ENCODE peak calls at places on chromosomes 7 and 10, in five cellular contexts. X is IMR-90, M is fibroblast of mammary gland, F is AG10803, G is HTR-8/SVneo. P is an unnamed sample.
A peak's percentile ranks its signal among the peaks of the same experiment; 100 is the strongest.

GRCh38 chr10:42776681-42777080 is 5.9 kb upstream of the BMS1 start:
- DNase-seq in X (no peak), M (no peak), F (no peak), G (no peak), P (no peak)

GRCh38 chr7:106731637-106732036 is 70.7 kb upstream of the CCDC71L start:
- DNase-seq in X (no peak), M (no peak), F (peak; percentile 65), G (no peak), P (peak; percentile 47)

GRCh38 chr7:80775481-80775880 is 137.0 kb downstream of the CD36 start:
- DNase-seq in X (no peak), M (no peak), F (no peak), G (no peak), P (no peak)

GRCh38 chr10:29689001-29689400 is 54.2 kb upstream of the SVIL start:
- DNase-seq in X (peak; percentile 84), M (peak; percentile 72), F (peak; percentile 25), G (peak; percentile 47), P (peak; percentile 56)

GRCh38 chr10:14833106-14833505 is 4.7 kb downstream of the CDNF start:
- DNase-seq in X (no peak), M (no peak), F (no peak), G (no peak), P (no peak)

GRCh38 chr10:1368772-1369171 is 312.6 kb downstream of the WDR37 start:
- DNase-seq in X (no peak), M (no peak), F (no peak), G (peak; percentile 43), P (no peak)

GRCh38 chr7:138116156-138116555 is 39.9 kb downstream of the AKR1D1 start:
- DNase-seq in X (peak; percentile 32), M (no peak), F (peak; percentile 7), G (peak; percentile 39), P (no peak)

GRCh38 chr7:151695856-151696555 is 176.3 kb upstream of the RHEB start:
- DNase-seq in X (no peak), M (no peak), F (no peak), G (no peak), P (no peak)

GRCh38 chr10:61975107-61975932 is 73.8 kb downstream of the ARID5B start:
- DNase-seq in X (peak; percentile 88), M (peak; percentile 92), F (peak; percentile 85), G (peak; percentile 22), P (peak; percentile 72)

GRCh38 chr10:44207160-44207559 is 177.7 kb downstream of the CXCL12 start:
- DNase-seq in X (no peak), M (no peak), F (no peak), G (no peak), P (no peak)

GRCh38 chr7:127619681-127620405 is 1.9 kb upstream of the PAX4 start:
- DNase-seq in X (no peak), M (no peak), F (no peak), G (no peak), P (no peak)

GRCh38 chr10:50594012-50594411 is 29.7 kb downstream of the SGMS1 start:
- DNase-seq in X (peak; percentile 86), M (peak; percentile 91), F (peak; percentile 87), G (no peak), P (peak; percentile 93)

GRCh38 chr7:138951953-138952352 is 29.2 kb downstream of the KIAA1549 start:
- DNase-seq in X (no peak), M (no peak), F (no peak), G (no peak), P (no peak)

GRCh38 chr7:33921216-33921938 is 16.0 kb downstream of the BMPER start:
- DNase-seq in X (peak; percentile 79), M (peak; percentile 61), F (peak; percentile 84), G (no peak), P (peak; percentile 82)

GRCh38 chr7:94602181-94602580 is 53.8 kb downstream of the SGCE start:
- DNase-seq in X (no peak), M (peak; percentile 10), F (no peak), G (no peak), P (no peak)

GRCh38 chr7:50957427-50957826 is 174.7 kb upstream of the GRB10 start:
- DNase-seq in X (no peak), M (no peak), F (no peak), G (no peak), P (no peak)

GRCh38 chr10:22491931-22492615 is 146.8 kb downstream of the SPAG6 start:
- DNase-seq in X (no peak), M (no peak), F (no peak), G (no peak), P (no peak)

GRCh38 chr10:119412831-119413737 is 129.4 kb downstream of the RGS10 start:
- DNase-seq in X (peak; percentile 72), M (peak; percentile 73), F (peak; percentile 65), G (no peak), P (peak; percentile 63)

GRCh38 chr10:109895095-109895818 is 28.1 kb downstream of the XPNPEP1 start:
- DNase-seq in X (peak; percentile 60), M (peak; percentile 45), F (peak; percentile 60), G (no peak), P (peak; percentile 75)

GRCh38 chr10:111565542-111565941 is 488.7 kb downstream of the ADRA2A start:
- DNase-seq in X (no peak), M (no peak), F (no peak), G (no peak), P (no peak)

GRCh38 chr10:132520147-132520811 is 17.3 kb upstream of the INPP5A start:
- DNase-seq in X (peak; percentile 57), M (peak; percentile 67), F (peak; percentile 82), G (no peak), P (peak; percentile 75)

GRCh38 chr7:35722054-35722849 is 27.3 kb upstream of the HERPUD2 start:
- DNase-seq in X (no peak), M (no peak), F (no peak), G (no peak), P (no peak)

GRCh38 chr10:67666416-67667043 is 29.5 kb downstream of the CTNNA3 start:
- DNase-seq in X (peak; percentile 30), M (peak; percentile 32), F (peak; percentile 16), G (peak; percentile 32), P (no peak)

GRCh38 chr7:115910541-115911164 is 119.9 kb downstream of the TFEC start:
- DNase-seq in X (peak; percentile 38), M (peak; percentile 38), F (peak; percentile 23), G (no peak), P (peak; percentile 10)

GRCh38 chr7:23426876-23427275 is 43.4 kb downstream of the IGF2BP3 start:
- DNase-seq in X (peak; percentile 63), M (no peak), F (no peak), G (no peak), P (peak; percentile 19)

GRCh38 chr7:70706698-70707097 is 425.2 kb upstream of the GALNT17 start:
- DNase-seq in X (no peak), M (no peak), F (no peak), G (no peak), P (no peak)

GRCh38 chr10:52578871-52579405 is 193.6 kb downstream of the MBL2 start:
- DNase-seq in X (peak; percentile 77), M (no peak), F (no peak), G (peak; percentile 23), P (peak; percentile 22)

GRCh38 chr10:91712315-91712714 is 79.4 kb upstream of the PPP1R3C start:
- DNase-seq in X (no peak), M (no peak), F (no peak), G (no peak), P (peak; percentile 12)

GRCh38 chr7:44776211-44776610 is 20.3 kb upstream of the PPIA start:
- DNase-seq in X (no peak), M (no peak), F (no peak), G (no peak), P (no peak)

GRCh38 chr10:71693377-71693776 is 26.2 kb downstream of the C10orf105 start:
- DNase-seq in X (no peak), M (no peak), F (no peak), G (no peak), P (no peak)

GRCh38 chr10:99870051-99870730 is 87.8 kb downstream of the ABCC2 start:
- DNase-seq in X (no peak), M (no peak), F (no peak), G (no peak), P (no peak)

GRCh38 chr7:17233643-17234397 is 64.6 kb upstream of the AHR start:
- DNase-seq in X (no peak), M (peak; percentile 10), F (peak; percentile 4), G (no peak), P (no peak)

GRCh38 chr10:58291538-58292174 is 22.7 kb downstream of the CISD1 start:
- DNase-seq in X (peak; percentile 71), M (peak; percentile 68), F (peak; percentile 62), G (peak; percentile 48), P (peak; percentile 71)

GRCh38 chr7:102395958-102396709 is at the start of gene PRKRIP1:
- DNase-seq in X (peak; percentile 92), M (peak; percentile 90), F (peak; percentile 90), G (peak; percentile 87), P (peak; percentile 91)

GRCh38 chr7:16740623-16740953 is 13.0 kb upstream of the TSPAN13 start:
- DNase-seq in X (no peak), M (no peak), F (no peak), G (no peak), P (no peak)

GRCh38 chr10:121823993-121824463 is 103.8 kb downstream of the ATE1 start:
- DNase-seq in X (peak; percentile 46), M (peak; percentile 76), F (peak; percentile 52), G (peak; percentile 23), P (peak; percentile 71)

GRCh38 chr7:1590887-1591286 is 21.1 kb upstream of the PSMG3 start:
- DNase-seq in X (no peak), M (no peak), F (no peak), G (no peak), P (no peak)

GRCh38 chr7:140230862-140231778 is 54.3 kb upstream of the KDM7A start:
- DNase-seq in X (peak; percentile 39), M (peak; percentile 19), F (peak; percentile 18), G (peak; percentile 48), P (peak; percentile 30)